ENCODE peak calls at places on chromosomes 2 and 18, in four cellular contexts. Q is K562, K is HepG2, N is GM12878. A is an unnamed sample.

GRCh38 chr2:422676-423435 is 135.0 kb upstream of the ALKAL2 start:
- DNase-seq in N (no peak), K (no peak), Q (no peak), A (no peak)

GRCh38 chr2:33340265-33340664 is 136.2 kb upstream of the RASGRP3 start:
- DNase-seq in K (no peak), Q (no peak), N (no peak), A (no peak)

GRCh38 chr2:201450910-201451329 is 338 bp downstream of the TRAK2 start:
- DNase-seq in K (no peak), N (no peak), Q (no peak), A (no peak)

GRCh38 chr2:170463206-170463537 is 252.0 kb upstream of the SP5 start:
- DNase-seq in N (no peak), K (no peak), Q (no peak), A (no peak)

GRCh38 chr2:217801115-217801531 is 201.7 kb downstream of the TNS1 start:
- DNase-seq in N (no peak), Q (no peak), K (no peak), A (no peak)

GRCh38 chr2:168639501-168639900 is 162.9 kb upstream of the NOSTRIN start:
- DNase-seq in K (no peak), Q (no peak), N (no peak), A (no peak)

GRCh38 chr18:42086288-42086687 is 131.3 kb downstream of the PIK3C3 start:
- DNase-seq in Q (no peak), K (no peak), N (no peak), A (no peak)

GRCh38 chr2:181465686-181466375 is 8.6 kb downstream of the ITGA4 start:
- DNase-seq in K (no peak), Q (no peak), N (no peak), A (no peak)

GRCh38 chr2:64606495-64607363 is 47.0 kb downstream of the SERTAD2 start:
- DNase-seq in Q (peak; percentile 94), N (peak; percentile 83), K (peak; percentile 76), A (no peak)

GRCh38 chr18:36265035-36265434 is 32.5 kb upstream of the FHOD3 start:
- DNase-seq in K (no peak), N (no peak), Q (peak; percentile 22), A (no peak)

GRCh38 chr2:133568172-133568571 is at the start of gene NCKAP5:
- DNase-seq in N (no peak), Q (no peak), K (no peak), A (peak; percentile 22)

GRCh38 chr2:117724035-117724434 is 90.5 kb upstream of the DDX18 start:
- DNase-seq in K (no peak), N (no peak), Q (no peak), A (no peak)

GRCh38 chr2:174603280-174603679 is 5.7 kb upstream of the WIPF1 start:
- DNase-seq in K (peak; percentile 38), Q (peak; percentile 42), N (no peak), A (peak; percentile 37)

GRCh38 chr2:173187911-173188788 is 112.5 kb downstream of the MAP3K20 start:
- DNase-seq in K (no peak), N (no peak), Q (peak; percentile 17), A (no peak)

GRCh38 chr2:32838949-32839348 is 107.8 kb upstream of the LTBP1 start:
- DNase-seq in Q (no peak), N (no peak), K (no peak), A (no peak)

GRCh38 chr2:105379741-105380186 is 19.1 kb downstream of the FHL2 start:
- DNase-seq in Q (no peak), K (no peak), N (no peak), A (no peak)

DNA sequence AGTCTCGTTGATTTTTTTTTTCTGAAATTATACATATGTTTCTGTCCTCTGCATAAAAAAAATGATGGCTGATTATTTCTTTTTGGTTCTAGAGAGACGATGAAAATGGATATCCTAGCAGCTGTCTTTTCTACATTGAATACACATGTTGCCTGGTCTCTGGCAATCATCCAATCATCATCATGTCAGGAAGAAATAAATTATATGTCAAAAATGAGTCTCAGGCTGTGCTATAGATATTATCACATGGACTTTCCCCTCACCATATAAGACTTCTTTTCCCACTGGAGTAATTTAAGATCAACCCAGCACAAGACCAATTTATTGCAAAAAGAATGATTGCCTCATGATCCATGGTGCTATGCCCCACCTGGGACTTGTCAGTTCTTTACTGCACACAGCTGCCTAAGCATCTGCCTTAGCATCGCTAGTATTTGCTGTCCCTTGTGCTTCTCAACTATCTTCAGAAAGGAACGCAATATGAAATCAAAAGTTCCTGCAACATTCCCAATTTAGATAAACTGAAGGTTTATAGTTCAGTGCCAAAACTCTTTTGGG is 783.7 kb upstream of the TMEFF2 start:
- DNase-seq in K (no peak), N (no peak), Q (no peak), A (no peak)
- TF ChIP-seq FOXK2 in K (no peak), N (no peak), Q (no peak), A (no peak)

DNA sequence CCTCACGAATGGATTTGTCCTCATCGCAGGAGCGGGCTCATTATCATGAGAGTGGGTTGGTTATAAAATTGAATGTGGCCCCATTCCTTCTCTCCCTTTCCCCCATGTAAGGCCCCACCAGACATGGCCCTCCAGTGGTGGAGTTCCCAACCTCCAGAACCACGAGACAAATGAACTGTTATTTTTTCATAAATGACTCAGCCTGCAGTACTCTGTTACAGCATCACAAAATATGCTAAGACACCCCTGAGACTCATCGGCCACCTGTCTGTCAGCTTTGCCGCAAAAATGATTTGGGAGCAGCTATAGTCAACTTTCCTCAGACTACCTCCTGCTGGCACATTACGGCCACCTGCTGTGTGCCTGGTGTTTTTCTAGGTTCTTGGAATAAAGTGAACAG is 21.4 kb upstream of the C1QL2 start:
- DNase-seq in N (no peak), Q (no peak), K (no peak), A (no peak)
- TF ChIP-seq FOXK2 in N (no peak), Q (no peak), K (no peak), A (no peak)

GRCh38 chr2:238141541-238142318 is 3.3 kb downstream of the KLHL30 start:
- DNase-seq in Q (no peak), K (peak; percentile 54), N (no peak), A (no peak)
- TF ChIP-seq FOXK2 in Q (no peak), K (no peak), N (no peak), A (no peak)

GRCh38 chr2:128769457-128770142 is 450.9 kb upstream of the HS6ST1 start:
- DNase-seq in Q (no peak), K (no peak), N (no peak), A (no peak)
- TF ChIP-seq FOXK2 in Q (no peak), K (no peak), N (no peak), A (no peak)

GRCh38 chr2:227613272-227613660 is 1.4 kb downstream of the SCYGR3 start:
- DNase-seq in K (no peak), N (no peak), Q (no peak), A (no peak)

GRCh38 chr2:227615181-227615580 is 541 bp upstream of the SCYGR3 start:
- DNase-seq in N (no peak), Q (no peak), K (peak; percentile 29), A (no peak)

GRCh38 chr2:227614246-227614645 is 394 bp downstream of the SCYGR3 start:
- DNase-seq in Q (no peak), K (no peak), N (no peak), A (no peak)

GRCh38 chr2:227614740-227615139 is at the start of gene SCYGR3:
- DNase-seq in Q (no peak), N (no peak), K (no peak), A (no peak)

DNA sequence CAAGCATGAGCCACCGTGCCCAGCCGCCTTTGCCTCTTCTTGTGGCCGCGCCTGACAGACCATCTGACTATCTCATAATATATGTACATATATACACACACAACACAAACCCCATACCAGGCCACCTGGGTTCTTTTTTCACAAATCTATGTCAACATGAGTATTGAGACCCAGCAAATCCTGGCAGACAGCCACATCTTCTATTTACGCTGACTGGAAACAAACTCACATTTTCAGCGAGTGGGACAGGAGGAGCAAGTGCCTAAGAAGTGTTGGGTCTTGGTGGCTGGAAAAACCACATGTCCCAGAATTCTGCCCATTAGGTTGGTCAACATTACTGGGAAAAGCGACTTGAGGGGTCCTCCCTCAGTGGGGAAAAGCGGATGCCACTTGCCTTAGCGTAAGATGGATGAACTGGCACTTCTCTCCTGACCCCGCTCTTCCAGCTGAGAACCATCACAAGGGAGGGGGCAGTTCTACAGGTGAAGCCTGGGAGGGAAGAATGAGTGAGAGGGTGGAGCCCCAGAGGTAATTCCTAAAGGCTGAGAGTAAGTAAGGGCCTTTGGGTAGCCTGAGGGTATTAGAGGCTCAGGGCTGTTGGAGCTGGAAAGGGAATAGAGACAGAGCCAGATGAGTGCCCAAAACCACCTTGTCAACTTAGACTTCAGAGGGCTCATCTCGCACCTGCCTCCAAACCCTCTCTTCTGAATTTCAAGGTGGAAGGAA is 1.9 kb downstream of the SCYGR3 start:
- DNase-seq in Q (no peak), N (no peak), K (no peak), A (no peak)
- TF ChIP-seq FOXK2 in Q (no peak), N (no peak), K (no peak), A (no peak)

A was measured in HEK293T.